ENCODE peak calls at places on chromosomes 12 and 14, in eight cellular contexts. K, O, H, L, Z, R, G and Y are unnamed samples.

GRCh38 chr14:66009104-66009503 is 477.1 kb upstream of the CCDC196 start:
- DNase-seq in R (no peak), Z (no peak), K (peak), G (no peak), O (no peak), H (peak), L (no peak), Y (peak)

GRCh38 chr14:69107407-69108003 is 45.4 kb downstream of the DCAF5 start:
- DNase-seq in Z (no peak), H (peak), K (peak), R (peak), L (no peak), O (peak), G (no peak), Y (peak)

GRCh38 chr12:77845831-77846230 is 15.1 kb downstream of the NAV3 start:
- DNase-seq in L (no peak), O (no peak), Z (no peak), H (peak), G (no peak), R (no peak), K (peak), Y (peak)

GRCh38 chr14:104656014-104656714 is 33.3 kb upstream of the INF2 start:
- DNase-seq in O (no peak), R (peak), L (no peak), Z (no peak), K (no peak), H (no peak), G (no peak), Y (no peak)

GRCh38 chr14:61765225-61765943 is 3.2 kb downstream of the SNAPC1 start:
- DNase-seq in R (no peak), Z (no peak), K (no peak), O (no peak), L (no peak), H (no peak), G (no peak), Y (no peak)

GRCh38 chr12:1020389-1020788 is 29.4 kb downstream of the ERC1 start:
- DNase-seq in G (no peak), R (no peak), Z (no peak), O (no peak), K (no peak), H (no peak), L (no peak), Y (no peak)

GRCh38 chr12:118773956-118774723 is 207.2 kb upstream of the SRRM4 start:
- DNase-seq in K (no peak), Z (no peak), G (peak), R (no peak), O (no peak), H (no peak), L (no peak), Y (no peak)

GRCh38 chr12:95551305-95551704 is at the start of gene USP44:
- DNase-seq in K (no peak), L (no peak), Z (no peak), G (peak), O (peak), H (no peak), R (no peak), Y (no peak)

GRCh38 chr14:40909906-40910305 is 696.8 kb upstream of the LRFN5 start:
- DNase-seq in L (no peak), R (no peak), O (no peak), Z (no peak), K (no peak), H (no peak), G (peak), Y (no peak)

GRCh38 chr12:46224401-46224800 is 44.4 kb downstream of the SLC38A1 start:
- DNase-seq in R (no peak), O (no peak), G (no peak), Z (no peak), H (peak), L (no peak), K (no peak), Y (peak)

GRCh38 chr12:10358969-10359368 is 30.9 kb downstream of the KLRK1 start:
- DNase-seq in Z (no peak), G (no peak), R (no peak), H (no peak), L (no peak), O (peak), K (no peak), Y (no peak)

GRCh38 chr14:56094063-56094462 is 24.1 kb upstream of the PELI2 start:
- DNase-seq in Z (no peak), O (no peak), L (no peak), G (no peak), H (no peak), R (no peak), K (no peak), Y (no peak)

GRCh38 chr14:100532154-100532915 is 54.9 kb downstream of the BEGAIN start:
- DNase-seq in L (peak), H (no peak), R (no peak), O (peak), G (peak), K (no peak), Z (no peak), Y (peak)

GRCh38 chr12:89333564-89334252 is 18.6 kb downstream of the DUSP6 start:
- DNase-seq in Z (no peak), O (peak), G (no peak), K (peak), L (no peak), H (no peak), R (no peak), Y (no peak)

GRCh38 chr12:43602738-43603137 is 50.7 kb upstream of the ADAMTS20 start:
- DNase-seq in G (no peak), R (no peak), Z (no peak), L (no peak), O (no peak), H (no peak), K (no peak), Y (no peak)

GRCh38 chr12:84131076-84131475 is 781.5 kb downstream of the SLC6A15 start:
- DNase-seq in L (no peak), G (no peak), R (no peak), H (peak), O (no peak), K (peak), Z (no peak), Y (peak)

GRCh38 chr12:120534203-120534702 is at the start of gene RNF10:
- DNase-seq in R (peak), H (peak), G (peak), K (peak), Z (peak), L (peak), O (peak), Y (peak)

GRCh38 chr14:52351561-52352491 is 37.7 kb downstream of the PTGER2 start:
- DNase-seq in Z (no peak), R (peak), H (peak), K (peak), O (no peak), G (no peak), L (no peak), Y (peak)

GRCh38 chr14:49218436-49219092 is 367.6 kb downstream of the RPS29 start:
- DNase-seq in G (no peak), O (no peak), Z (no peak), H (peak), L (no peak), R (no peak), K (no peak), Y (no peak)

GRCh38 chr12:110233212-110233903 is 47.7 kb upstream of the ATP2A2 start:
- DNase-seq in H (no peak), K (no peak), R (no peak), L (no peak), G (no peak), Z (no peak), O (no peak), Y (no peak)

GRCh38 chr14:59317782-59318505 is 129.5 kb downstream of the DAAM1 start:
- DNase-seq in O (no peak), K (no peak), L (no peak), Z (no peak), H (no peak), R (no peak), G (no peak), Y (no peak)

GRCh38 chr14:31159682-31160296 is 47.8 kb downstream of the HECTD1 start:
- DNase-seq in R (no peak), K (peak), O (no peak), G (no peak), H (peak), Z (no peak), L (no peak), Y (peak)

GRCh38 chr14:64296561-64296960 is 2.4 kb upstream of the ESR2 start:
- DNase-seq in R (no peak), Z (no peak), O (no peak), L (no peak), G (no peak), H (peak), K (peak), Y (peak)

GRCh38 chr12:125050446-125050845 is 14.8 kb upstream of the AACS start:
- DNase-seq in Z (no peak), O (no peak), K (no peak), G (no peak), H (no peak), R (no peak), L (no peak), Y (no peak)

GRCh38 chr12:131204416-131205311 is 251.0 kb downstream of the ADGRD1 start:
- DNase-seq in K (no peak), G (peak), Z (no peak), H (no peak), R (no peak), L (no peak), O (no peak), Y (no peak)

GRCh38 chr12:108129017-108129812 is at the start of gene WSCD2:
- DNase-seq in L (no peak), H (no peak), Z (peak), K (peak), O (peak), G (peak), R (peak), Y (no peak)

GRCh38 chr12:28759334-28759733 is 389.7 kb upstream of the FAR2 start:
- DNase-seq in L (no peak), G (no peak), H (peak), R (no peak), O (no peak), Z (no peak), K (peak), Y (peak)

GRCh38 chr14:50633954-50634353 is 34.2 kb downstream of the SAV1 start:
- DNase-seq in Z (no peak), L (no peak), K (no peak), H (no peak), O (no peak), G (no peak), R (no peak), Y (no peak)

GRCh38 chr12:21992823-21993222 is 51.6 kb upstream of the ABCC9 start:
- DNase-seq in R (no peak), K (no peak), L (no peak), Z (no peak), H (peak), G (no peak), O (peak), Y (no peak)

GRCh38 chr12:65832217-65832616 is 7.9 kb downstream of the HMGA2 start:
- DNase-seq in H (no peak), L (no peak), O (no peak), K (peak), R (no peak), Z (no peak), G (no peak), Y (no peak)

GRCh38 chr14:29926228-29926627 is 1.4 kb downstream of the PRKD1 start:
- DNase-seq in Z (no peak), L (no peak), R (no peak), G (peak), H (no peak), K (no peak), O (no peak), Y (no peak)

GRCh38 chr14:21675566-21675965 is 1.9 kb upstream of the OR4E1 start:
- DNase-seq in H (no peak), L (no peak), O (no peak), G (no peak), Z (no peak), R (no peak), K (no peak), Y (no peak)

GRCh38 chr12:114916124-114916523 is 232.1 kb upstream of the TBX3 start:
- DNase-seq in K (peak), L (no peak), H (peak), R (no peak), O (no peak), Z (no peak), G (no peak), Y (peak)

GRCh38 chr12:51601241-51601640 is 10.2 kb downstream of the SCN8A start:
- DNase-seq in H (no peak), L (no peak), Z (no peak), R (no peak), G (no peak), O (no peak), K (no peak), Y (no peak)

GRCh38 chr12:19453961-19454360 is 14.7 kb downstream of the AEBP2 start:
- DNase-seq in L (no peak), G (no peak), H (no peak), Z (no peak), R (no peak), K (no peak), O (no peak), Y (no peak)

GRCh38 chr12:3277261-3277943 is 200.2 kb downstream of the TSPAN9 start:
- DNase-seq in O (no peak), R (no peak), G (no peak), H (no peak), K (no peak), L (no peak), Z (no peak), Y (no peak)

GRCh38 chr12:47105914-47106674 is 26.3 kb upstream of the AMIGO2 start:
- DNase-seq in H (no peak), Z (no peak), O (no peak), L (no peak), R (no peak), K (no peak), G (no peak), Y (no peak)

GRCh38 chr14:38171197-38171596 is 36.5 kb upstream of the SSTR1 start:
- DNase-seq in K (peak), O (no peak), L (no peak), R (no peak), G (no peak), H (peak), Z (no peak), Y (peak)